ENCODE peak calls at places on chromosomes 2 and 18, in five cellular contexts. One of them, this sample, is unnamed.

GRCh38 chr2:120984046-120984445 is 248.4 kb downstream of the GLI2 start:
- DNase-seq in A549: no peak
- DNase-seq in Karpas-422: no peak
- DNase-seq in fibroblast of lung: no peak
- DNase-seq in sigmoid colon: peak; percentile 35
- DNase-seq in this sample: no peak

GRCh38 chr2:215787565-215788178 is 225.7 kb downstream of the MREG start:
- DNase-seq in Karpas-422: no peak
- DNase-seq in fibroblast of lung: no peak
- DNase-seq in sigmoid colon: no peak
- DNase-seq in A549: no peak
- DNase-seq in this sample: no peak

GRCh38 chr18:61889541-61889940 is 3.3 kb downstream of the RNF152 start:
- DNase-seq in A549: no peak
- DNase-seq in Karpas-422: no peak
- DNase-seq in fibroblast of lung: no peak
- DNase-seq in sigmoid colon: no peak
- DNase-seq in this sample: no peak

GRCh38 chr2:9297156-9297555 is 90.5 kb downstream of the ASAP2 start:
- DNase-seq in fibroblast of lung: no peak
- DNase-seq in sigmoid colon: peak; percentile 86
- DNase-seq in A549: no peak
- DNase-seq in Karpas-422: no peak
- DNase-seq in this sample: no peak

GRCh38 chr2:122236152-122236892 is 480.9 kb downstream of the TSN start:
- DNase-seq in Karpas-422: no peak
- DNase-seq in sigmoid colon: no peak
- DNase-seq in A549: peak; percentile 54
- DNase-seq in fibroblast of lung: peak; percentile 33
- DNase-seq in this sample: no peak

GRCh38 chr18:48084041-48084757 is 153.7 kb upstream of the SMAD2 start:
- DNase-seq in fibroblast of lung: no peak
- DNase-seq in A549: no peak
- DNase-seq in sigmoid colon: no peak
- DNase-seq in Karpas-422: no peak
- DNase-seq in this sample: no peak

GRCh38 chr18:35456181-35456850 is 41.4 kb downstream of the INO80C start:
- DNase-seq in sigmoid colon: no peak
- DNase-seq in Karpas-422: no peak
- DNase-seq in fibroblast of lung: peak; percentile 55
- DNase-seq in A549: no peak
- DNase-seq in this sample: no peak

GRCh38 chr2:96342085-96342484 is 6.5 kb downstream of the NCAPH start:
- DNase-seq in Karpas-422: no peak
- DNase-seq in fibroblast of lung: peak; percentile 72
- DNase-seq in A549: peak; percentile 56
- DNase-seq in sigmoid colon: no peak
- DNase-seq in this sample: no peak

GRCh38 chr2:47301277-47301618 is 101.7 kb upstream of the MSH2 start:
- DNase-seq in Karpas-422: no peak
- DNase-seq in fibroblast of lung: no peak
- DNase-seq in A549: no peak
- DNase-seq in sigmoid colon: no peak
- DNase-seq in this sample: no peak

GRCh38 chr2:85680707-85681353 is 12.8 kb upstream of the SFTPB start:
- DNase-seq in fibroblast of lung: no peak
- DNase-seq in Karpas-422: no peak
- DNase-seq in A549: no peak
- DNase-seq in sigmoid colon: peak; percentile 41
- DNase-seq in this sample: no peak

GRCh38 chr2:122595065-122595464 is 839.6 kb downstream of the TSN start:
- DNase-seq in A549: no peak
- DNase-seq in Karpas-422: no peak
- DNase-seq in fibroblast of lung: no peak
- DNase-seq in sigmoid colon: no peak
- DNase-seq in this sample: no peak

GRCh38 chr2:226985227-226985946 is 149.5 kb downstream of the RHBDD1 start:
- DNase-seq in Karpas-422: peak; percentile 79
- DNase-seq in sigmoid colon: no peak
- DNase-seq in fibroblast of lung: peak; percentile 92
- DNase-seq in A549: peak; percentile 45
- DNase-seq in this sample: no peak

GRCh38 chr2:29015701-29016470 is 34.8 kb downstream of the TOGARAM2 start:
- DNase-seq in sigmoid colon: no peak
- DNase-seq in fibroblast of lung: no peak
- DNase-seq in Karpas-422: no peak
- DNase-seq in A549: no peak
- DNase-seq in this sample: no peak

GRCh38 chr18:80253871-80254492 is 6.7 kb upstream of the PARD6G start:
- DNase-seq in A549: no peak
- DNase-seq in sigmoid colon: no peak
- DNase-seq in fibroblast of lung: no peak
- DNase-seq in Karpas-422: peak; percentile 61
- DNase-seq in this sample: no peak

GRCh38 chr18:38330573-38330972 is 765.0 kb upstream of the CELF4 start:
- DNase-seq in sigmoid colon: no peak
- DNase-seq in A549: no peak
- DNase-seq in fibroblast of lung: no peak
- DNase-seq in Karpas-422: no peak
- DNase-seq in this sample: no peak

GRCh38 chr2:225002039-225002655 is 40.1 kb downstream of the DOCK10 start:
- DNase-seq in sigmoid colon: no peak
- DNase-seq in fibroblast of lung: peak; percentile 89
- DNase-seq in Karpas-422: peak; percentile 82
- DNase-seq in A549: peak; percentile 10
- DNase-seq in this sample: no peak

GRCh38 chr2:173002751-173003541 is 72.7 kb upstream of the MAP3K20 start:
- DNase-seq in A549: peak; percentile 62
- DNase-seq in fibroblast of lung: no peak
- DNase-seq in Karpas-422: no peak
- DNase-seq in sigmoid colon: no peak
- DNase-seq in this sample: no peak

GRCh38 chr18:4035521-4035920 is 419.6 kb downstream of the DLGAP1 start:
- DNase-seq in A549: no peak
- DNase-seq in sigmoid colon: no peak
- DNase-seq in Karpas-422: no peak
- DNase-seq in fibroblast of lung: no peak
- DNase-seq in this sample: no peak

GRCh38 chr18:78641689-78642231 is 337.9 kb upstream of the SALL3 start:
- DNase-seq in sigmoid colon: no peak
- DNase-seq in Karpas-422: peak; percentile 59
- DNase-seq in fibroblast of lung: no peak
- DNase-seq in A549: no peak
- DNase-seq in this sample: no peak

GRCh38 chr18:47545613-47546012 is 294.2 kb upstream of the SKOR2 start:
- DNase-seq in Karpas-422: no peak
- DNase-seq in sigmoid colon: no peak
- DNase-seq in A549: no peak
- DNase-seq in fibroblast of lung: no peak
- DNase-seq in this sample: no peak

DNA sequence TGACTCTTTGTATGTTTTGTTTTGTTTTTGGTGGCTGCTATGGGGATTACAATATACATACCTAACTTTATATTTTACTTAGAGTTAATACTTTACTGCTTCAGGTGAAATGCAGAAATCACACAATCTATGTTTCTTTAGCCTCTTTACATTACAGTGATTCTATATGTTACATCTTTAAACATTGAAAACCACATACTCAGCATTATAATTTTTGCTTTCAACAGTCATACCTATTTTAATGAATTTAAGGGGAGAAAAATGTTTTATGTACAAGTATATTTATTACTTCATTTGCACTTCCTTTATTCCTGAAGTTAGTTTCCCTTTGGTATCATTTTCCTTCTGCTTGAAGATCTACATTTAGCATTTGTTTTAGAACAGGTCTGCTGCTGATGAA is 23.1 kb downstream of the FAM117B start:
- DNase-seq in sigmoid colon: no peak
- DNase-seq in fibroblast of lung: no peak
- DNase-seq in Karpas-422: no peak
- DNase-seq in A549: no peak
- DNase-seq in this sample: no peak
- H3K27ac ChIP-seq in sigmoid colon: no peak overlapping the region
- H3K27ac ChIP-seq in fibroblast of lung: no peak overlapping the region
- H3K27ac ChIP-seq in Karpas-422: no peak overlapping the region
- H3K27ac ChIP-seq in A549: no peak overlapping the region
- H3K27ac ChIP-seq in this sample: no peak overlapping the region

GRCh38 chr2:42205337-42205736 is 36.2 kb downstream of the EML4 start:
- DNase-seq in fibroblast of lung: no peak
- DNase-seq in sigmoid colon: no peak
- DNase-seq in Karpas-422: no peak
- DNase-seq in A549: no peak
- DNase-seq in this sample: no peak
- H3K4me1 ChIP-seq in fibroblast of lung: peaks cover 9% of the 10 kb centered on the region
- H3K4me1 ChIP-seq in sigmoid colon: no peaks in the 10 kb centered on the region
- H3K4me1 ChIP-seq in Karpas-422: peaks cover 3% of the 10 kb centered on the region
- H3K4me1 ChIP-seq in A549: peaks cover 23% of the 10 kb centered on the region
- H3K4me1 ChIP-seq in this sample: no peaks in the 10 kb centered on the region

GRCh38 chr2:177243476-177243875 is 21.1 kb downstream of the NFE2L2 start:
- DNase-seq in sigmoid colon: no peak
- DNase-seq in Karpas-422: no peak
- DNase-seq in A549: no peak
- DNase-seq in fibroblast of lung: no peak
- DNase-seq in this sample: no peak
- H3K27ac ChIP-seq in sigmoid colon: peak overlapping the region; percentile 91
- H3K27ac ChIP-seq in Karpas-422: peak overlapping the region; percentile 95
- H3K27ac ChIP-seq in A549: peak overlapping the region; percentile 92
- H3K27ac ChIP-seq in fibroblast of lung: peak overlapping the region; percentile 85
- H3K27ac ChIP-seq in this sample: peak overlapping the region; percentile 96

DNA sequence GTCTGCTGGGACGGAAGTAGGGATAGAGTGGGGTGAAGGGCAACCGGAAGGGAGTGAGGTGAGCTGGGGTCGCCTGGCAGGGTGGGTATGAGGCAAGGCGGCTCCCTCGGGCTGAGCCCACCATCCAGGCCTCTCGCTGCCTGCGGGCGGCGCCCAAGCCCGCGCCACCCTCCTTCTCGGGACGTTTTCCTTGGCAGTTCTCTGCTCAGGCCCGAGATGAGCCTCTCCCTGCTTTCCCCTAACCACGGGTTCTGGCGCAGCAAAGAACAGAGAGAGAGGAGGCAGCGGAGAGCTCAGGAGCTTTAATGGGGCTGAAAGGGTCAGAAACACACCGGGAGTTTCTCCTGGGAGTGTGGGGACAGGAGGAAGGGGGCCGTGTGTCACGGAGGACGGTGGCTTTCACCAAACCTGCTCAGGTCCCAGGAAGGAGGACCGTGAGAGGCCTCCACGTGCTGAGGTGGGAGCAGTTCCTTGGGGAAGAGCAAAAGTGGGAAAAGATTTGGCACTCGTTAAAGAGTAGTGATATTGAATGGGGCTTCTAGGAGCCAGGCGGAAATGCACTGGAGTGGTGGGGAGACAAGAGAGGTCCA is 4.1 kb downstream of the FEV start:
- DNase-seq in fibroblast of lung: no peak
- DNase-seq in sigmoid colon: peak; percentile 54
- DNase-seq in A549: no peak
- DNase-seq in Karpas-422: no peak
- DNase-seq in this sample: no peak
- H3K4me1 ChIP-seq in fibroblast of lung: no peaks in the 10 kb centered on the region
- H3K4me1 ChIP-seq in sigmoid colon: no peaks in the 10 kb centered on the region
- H3K4me1 ChIP-seq in A549: peaks cover 19% of the 10 kb centered on the region
- H3K4me1 ChIP-seq in Karpas-422: peaks cover 9% of the 10 kb centered on the region
- H3K4me1 ChIP-seq in this sample: peaks cover 10% of the 10 kb centered on the region

GRCh38 chr2:101777337-101777736 is 79.8 kb downstream of the MAP4K4 start:
- DNase-seq in sigmoid colon: no peak
- DNase-seq in A549: no peak
- DNase-seq in fibroblast of lung: no peak
- DNase-seq in Karpas-422: no peak
- DNase-seq in this sample: no peak

GRCh38 chr2:101778102-101778501 is 80.6 kb downstream of the MAP4K4 start:
- DNase-seq in A549: no peak
- DNase-seq in fibroblast of lung: no peak
- DNase-seq in Karpas-422: no peak
- DNase-seq in sigmoid colon: no peak
- DNase-seq in this sample: no peak

GRCh38 chr2:101775092-101775491 is 77.6 kb downstream of the MAP4K4 start:
- DNase-seq in A549: no peak
- DNase-seq in sigmoid colon: no peak
- DNase-seq in Karpas-422: no peak
- DNase-seq in fibroblast of lung: peak; percentile 55
- DNase-seq in this sample: no peak

GRCh38 chr2:101776172-101777043 is 78.9 kb downstream of the MAP4K4 start:
- DNase-seq in Karpas-422: no peak
- DNase-seq in A549: peak; percentile 21
- DNase-seq in sigmoid colon: no peak
- DNase-seq in fibroblast of lung: no peak
- DNase-seq in this sample: no peak

GRCh38 chr2:101775636-101776035 is 78.1 kb downstream of the MAP4K4 start:
- DNase-seq in Karpas-422: peak; percentile 4
- DNase-seq in A549: no peak
- DNase-seq in sigmoid colon: no peak
- DNase-seq in fibroblast of lung: no peak
- DNase-seq in this sample: no peak
- H3K27ac ChIP-seq in Karpas-422: no peak overlapping the region
- H3K27ac ChIP-seq in A549: no peak overlapping the region
- H3K27ac ChIP-seq in sigmoid colon: no peak overlapping the region
- H3K27ac ChIP-seq in fibroblast of lung: no peak overlapping the region
- H3K27ac ChIP-seq in this sample: no peak overlapping the region

DNA sequence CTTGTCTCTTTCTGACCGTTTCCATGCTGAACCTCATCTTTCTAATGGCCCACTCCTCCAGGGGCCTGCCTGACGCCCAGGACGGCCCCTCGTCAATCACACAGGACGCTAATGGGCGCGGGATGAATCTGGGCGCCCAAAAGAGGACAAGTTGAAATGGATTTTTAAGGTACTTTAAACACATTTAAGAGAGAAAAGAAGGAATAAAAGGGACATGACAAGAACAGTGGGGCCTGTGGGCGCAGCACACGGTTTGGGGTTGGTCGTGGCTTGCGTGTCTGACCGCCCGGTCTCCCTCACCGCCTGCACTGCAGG is 607 bp upstream of the UBE2F start:
- DNase-seq in sigmoid colon: no peak
- DNase-seq in fibroblast of lung: no peak
- DNase-seq in Karpas-422: no peak
- DNase-seq in A549: no peak
- DNase-seq in this sample: no peak
- H3K4me1 ChIP-seq in sigmoid colon: no peaks in the 10 kb centered on the region
- H3K4me1 ChIP-seq in fibroblast of lung: peaks cover 4% of the 10 kb centered on the region
- H3K4me1 ChIP-seq in Karpas-422: peaks cover 33% of the 10 kb centered on the region
- H3K4me1 ChIP-seq in A549: peaks cover 10% of the 10 kb centered on the region
- H3K4me1 ChIP-seq in this sample: peaks cover 8% of the 10 kb centered on the region